ENCODE peak calls at places on chromosomes 11 and 22, in eight cellular contexts. C is effector memory CD4-positive, alpha-beta T cell; Z is CD4-positive, alpha-beta memory T cell; T is sigmoid colon; Y is IMR-90; I is CD8-positive, alpha-beta T cell; M is neural progenitor cell; J is cardiac muscle cell. G is an unnamed sample.

GRCh38 chr11:119196833-119197483 is 9.2 kb upstream of the CBL start:
- DNase-seq in I (peak; percentile 64), C (peak; percentile 51), T (peak; percentile 77), J (peak; percentile 89), M (peak; percentile 84), Z (peak; percentile 73), Y (peak; percentile 85), G (no peak)

GRCh38 chr11:47714554-47715081 is 551 bp downstream of the AGBL2 start:
- DNase-seq in Y (no peak), Z (no peak), J (peak; percentile 4), T (peak; percentile 66), C (no peak), M (peak; percentile 6), I (peak; percentile 26), G (no peak)

GRCh38 chr11:59705281-59705680 is 8.4 kb downstream of the OR10V1 start:
- DNase-seq in C (no peak), J (no peak), I (no peak), M (no peak), T (no peak), Y (peak; percentile 38), Z (no peak), G (no peak)

GRCh38 chr11:12433571-12434061 is 56.2 kb downstream of the PARVA start:
- DNase-seq in M (no peak), Z (no peak), Y (peak; percentile 98), J (no peak), T (peak; percentile 91), C (no peak), I (no peak), G (no peak)

GRCh38 chr11:108324587-108324986 is 101.7 kb downstream of the ATM start:
- DNase-seq in Y (peak; percentile 57), J (no peak), Z (no peak), I (no peak), M (no peak), C (no peak), T (no peak), G (no peak)

GRCh38 chr22:25375683-25376082 is 156.2 kb downstream of the CRYBB2 start:
- DNase-seq in J (no peak), Y (no peak), Z (no peak), C (no peak), T (no peak), M (peak; percentile 52), I (no peak), G (no peak)

GRCh38 chr11:8707541-8708270 is 25.1 kb downstream of the RPL27A start:
- DNase-seq in I (no peak), Z (no peak), T (peak; percentile 99), J (no peak), M (no peak), C (no peak), Y (no peak), G (no peak)

GRCh38 chr11:70200212-70200844 is 2.8 kb upstream of the FADD start:
- DNase-seq in C (no peak), T (no peak), Y (no peak), J (no peak), M (no peak), Z (no peak), I (no peak), G (no peak)

GRCh38 chr11:115321602-115322289 is 182.5 kb downstream of the CADM1 start:
- DNase-seq in Z (no peak), C (no peak), J (no peak), Y (peak; percentile 52), T (no peak), I (no peak), M (no peak), G (no peak)

GRCh38 chr11:79415411-79415810 is 25.4 kb downstream of the TENM4 start:
- DNase-seq in Z (no peak), Y (peak; percentile 61), C (no peak), I (no peak), M (no peak), T (no peak), J (no peak), G (no peak)

GRCh38 chr22:36965716-36966115 is 52.3 kb downstream of the CSF2RB start:
- DNase-seq in T (no peak), C (no peak), M (no peak), Y (no peak), J (no peak), I (no peak), Z (no peak), G (no peak)

DNA sequence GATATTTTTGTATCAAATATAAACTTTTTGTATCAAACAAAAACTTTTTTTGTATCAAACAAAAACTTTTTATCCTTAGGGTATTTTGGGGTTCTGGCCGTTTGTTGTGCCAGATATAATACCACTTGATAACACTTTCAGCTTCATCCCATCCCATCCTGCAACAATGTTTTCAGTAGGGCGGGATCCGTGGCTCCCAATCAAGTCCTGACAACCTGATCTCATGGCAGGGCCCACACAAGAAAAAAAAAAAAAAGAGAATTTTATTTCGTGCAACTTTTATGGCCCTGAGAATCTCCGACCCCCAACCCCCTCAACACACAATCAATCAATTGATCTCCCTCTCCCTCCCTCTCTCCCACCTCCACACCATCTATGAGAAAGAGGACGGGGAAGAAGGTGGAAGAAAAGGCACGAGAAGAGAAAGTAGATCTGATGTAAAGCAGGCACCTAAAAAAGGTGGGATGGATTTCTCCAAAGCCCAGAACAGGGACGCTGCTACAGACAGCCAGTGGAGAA is 4749.6 kb upstream of the OR11H1 start:
- DNase-seq in Z (no peak), I (no peak), Y (no peak), M (no peak), J (no peak), T (no peak), C (no peak), G (no peak)
- H3K9me3 ChIP-seq in Z (peaks cover 6% of the 10 kb centered on the region), I (no peaks in the 10 kb centered on the region), Y (peaks cover 38% of the 10 kb centered on the region), M (peaks cover 49% of the 10 kb centered on the region), J (peaks cover 13% of the 10 kb centered on the region), T (peaks cover 26% of the 10 kb centered on the region), C (no peaks in the 10 kb centered on the region), G (no peaks in the 10 kb centered on the region)

GRCh38 chr11:40203606-40204005 is 1255.8 kb downstream of the LRRC4C start:
- DNase-seq in T (no peak), C (no peak), Y (no peak), Z (no peak), J (no peak), I (no peak), M (no peak), G (no peak)
- H3K4me3 ChIP-seq in T (no peak overlapping the region), C (no peak overlapping the region), Y (no peak overlapping the region), Z (no peak overlapping the region), J (no peak overlapping the region), I (no peak overlapping the region), M (no peak overlapping the region), G (no peak overlapping the region)

GRCh38 chr11:45453721-45454120 is 167.6 kb upstream of the SYT13 start:
- DNase-seq in J (no peak), I (no peak), T (no peak), Y (no peak), C (no peak), M (no peak), Z (no peak), G (no peak)
- H3K27me3 ChIP-seq in J (no peaks in the 10 kb centered on the region), I (no peaks in the 10 kb centered on the region), T (no peaks in the 10 kb centered on the region), Y (peaks cover 2% of the 10 kb centered on the region), C (no peaks in the 10 kb centered on the region), M (no peaks in the 10 kb centered on the region), Z (no peaks in the 10 kb centered on the region), G (no peaks in the 10 kb centered on the region)

GRCh38 chr11:43770173-43770572 is 89.6 kb downstream of the HSD17B12 start:
- DNase-seq in T (no peak), M (no peak), I (no peak), C (no peak), J (no peak), Z (no peak), Y (no peak), G (no peak)
- H3K9me3 ChIP-seq in T (peaks cover 4% of the 10 kb centered on the region), M (no peaks in the 10 kb centered on the region), I (no peaks in the 10 kb centered on the region), C (no peaks in the 10 kb centered on the region), J (no peaks in the 10 kb centered on the region), Z (no peaks in the 10 kb centered on the region), Y (no peaks in the 10 kb centered on the region), G (peaks cover 11% of the 10 kb centered on the region)